ENCODE peak calls at places on chromosomes 6 and 20, in seven cellular contexts. J is cardiac fibroblast; X is CD8-positive, alpha-beta T cell; B is PC-3; I is dorsolateral prefrontal cortex; V is lower lobe of right lung; A is astrocyte of the spinal cord. M is an unnamed sample.
A peak's percentile ranks its signal among the peaks of the same experiment; 100 is the strongest.

GRCh38 chr6:121890307-121890910 is 455.0 kb downstream of the GJA1 start:
- DNase-seq in J (no peak), X (no peak), B (no peak), I (no peak), V (no peak), A (no peak), M (no peak)

GRCh38 chr20:44032583-44033138 is 118.0 kb downstream of the TOX2 start:
- DNase-seq in J (no peak), X (no peak), B (no peak), I (no peak), V (no peak), A (no peak), M (no peak)

GRCh38 chr20:64119681-64120341 is 12.4 kb upstream of the NPBWR2 start:
- DNase-seq in J (no peak), X (no peak), B (no peak), I (peak; percentile 22), V (peak; percentile 37), A (no peak), M (peak; percentile 3)

GRCh38 chr20:38805502-38805957 is at the start of gene PPP1R16B:
- DNase-seq in J (no peak), X (peak; percentile 76), B (no peak), I (peak; percentile 77), V (peak; percentile 59), A (no peak), M (no peak)

GRCh38 chr6:108592371-108593337 is 31.9 kb downstream of the FOXO3 start:
- DNase-seq in J (peak; percentile 55), X (peak; percentile 38), B (no peak), I (no peak), V (no peak), A (peak; percentile 87), M (peak; percentile 94)

GRCh38 chr6:11307226-11307625 is 74.8 kb upstream of the NEDD9 start:
- DNase-seq in J (no peak), X (no peak), B (no peak), I (no peak), V (no peak), A (no peak), M (no peak)

GRCh38 chr20:24790746-24791283 is 158.3 kb upstream of the CST7 start:
- DNase-seq in J (no peak), X (no peak), B (no peak), I (no peak), V (peak; percentile 18), A (no peak), M (no peak)

GRCh38 chr20:38620501-38620900 is 18.9 kb downstream of the ARHGAP40 start:
- DNase-seq in J (no peak), X (no peak), B (no peak), I (no peak), V (no peak), A (no peak), M (no peak)

GRCh38 chr20:61982951-61983315 is 82.7 kb downstream of the TAF4 start:
- DNase-seq in J (no peak), X (no peak), B (no peak), I (no peak), V (no peak), A (no peak), M (no peak)

GRCh38 chr6:25942561-25943147 is 12.2 kb upstream of the SLC17A2 start:
- DNase-seq in J (peak; percentile 73), X (no peak), B (peak; percentile 68), I (no peak), V (no peak), A (peak; percentile 39), M (peak; percentile 75)

GRCh38 chr6:170259301-170259700 is 31.6 kb downstream of the DLL1 start:
- DNase-seq in J (no peak), X (no peak), B (no peak), I (no peak), V (no peak), A (no peak), M (no peak)

GRCh38 chr20:17697171-17697570 is 2.6 kb upstream of the BANF2 start:
- DNase-seq in J (no peak), X (no peak), B (no peak), I (no peak), V (no peak), A (no peak), M (no peak)

GRCh38 chr6:147709396-147710272 is 201.1 kb downstream of the SAMD5 start:
- DNase-seq in J (no peak), X (no peak), B (no peak), I (no peak), V (no peak), A (no peak), M (no peak)

GRCh38 chr6:170208171-170208601 is 82.7 kb downstream of the DLL1 start:
- DNase-seq in J (no peak), X (no peak), B (no peak), I (peak; percentile 21), V (no peak), A (no peak), M (no peak)

GRCh38 chr6:83767033-83767432 is 58.1 kb upstream of the SNAP91 start:
- DNase-seq in J (no peak), X (no peak), B (no peak), I (no peak), V (no peak), A (no peak), M (no peak)

GRCh38 chr6:57221191-57221935 is 744 bp downstream of the RAB23 start:
- DNase-seq in J (peak; percentile 67), X (peak; percentile 4), B (peak; percentile 63), I (peak; percentile 37), V (peak; percentile 57), A (peak; percentile 73), M (peak; percentile 63)

GRCh38 chr20:10093087-10093591 is 58.4 kb downstream of the ANKEF1 start:
- DNase-seq in J (peak; percentile 33), X (no peak), B (peak; percentile 90), I (peak; percentile 81), V (no peak), A (peak; percentile 84), M (peak; percentile 74)

GRCh38 chr20:10922941-10923340 is 249.1 kb upstream of the JAG1 start:
- DNase-seq in J (peak; percentile 87), X (no peak), B (peak; percentile 97), I (no peak), V (no peak), A (peak; percentile 92), M (peak; percentile 91)

GRCh38 chr6:55069132-55069781 is 105.1 kb upstream of the HCRTR2 start:
- DNase-seq in J (peak; percentile 66), X (no peak), B (peak; percentile 83), I (no peak), V (no peak), A (peak; percentile 52), M (peak; percentile 57)

GRCh38 chr6:112980676-112981075 is 633.5 kb downstream of the RFPL4B start:
- DNase-seq in J (no peak), X (no peak), B (no peak), I (no peak), V (no peak), A (no peak), M (no peak)

GRCh38 chr6:143348531-143348930 is 102.0 kb downstream of the ADAT2 start:
- DNase-seq in J (no peak), X (no peak), B (no peak), I (no peak), V (no peak), A (no peak), M (no peak)

GRCh38 chr6:43489277-43490072 is 12.1 kb downstream of the TJAP1 start:
- DNase-seq in J (no peak), X (no peak), B (no peak), I (peak; percentile 97), V (no peak), A (no peak), M (no peak)

GRCh38 chr6:14270925-14271791 is 153.6 kb downstream of the CD83 start:
- DNase-seq in J (peak; percentile 83), X (peak; percentile 19), B (peak; percentile 99), I (no peak), V (peak; percentile 45), A (peak; percentile 87), M (peak; percentile 84)

GRCh38 chr6:122008105-122009100 is 391.0 kb upstream of the HSF2 start:
- DNase-seq in J (peak; percentile 54), X (no peak), B (no peak), I (no peak), V (no peak), A (peak; percentile 80), M (no peak)

GRCh38 chr6:128491643-128492206 is 28.7 kb downstream of the PTPRK start:
- DNase-seq in J (peak; percentile 91), X (no peak), B (peak; percentile 37), I (no peak), V (no peak), A (peak; percentile 78), M (peak; percentile 92)
- H3K4me3 ChIP-seq in J (peak overlapping the region; percentile 42), X (no peak overlapping the region), B (peak overlapping the region; percentile 64), I (peak overlapping the region; percentile 66), V (peak overlapping the region; percentile 37), A (peak overlapping the region; percentile 44), M (peak overlapping the region; percentile 46)

DNA sequence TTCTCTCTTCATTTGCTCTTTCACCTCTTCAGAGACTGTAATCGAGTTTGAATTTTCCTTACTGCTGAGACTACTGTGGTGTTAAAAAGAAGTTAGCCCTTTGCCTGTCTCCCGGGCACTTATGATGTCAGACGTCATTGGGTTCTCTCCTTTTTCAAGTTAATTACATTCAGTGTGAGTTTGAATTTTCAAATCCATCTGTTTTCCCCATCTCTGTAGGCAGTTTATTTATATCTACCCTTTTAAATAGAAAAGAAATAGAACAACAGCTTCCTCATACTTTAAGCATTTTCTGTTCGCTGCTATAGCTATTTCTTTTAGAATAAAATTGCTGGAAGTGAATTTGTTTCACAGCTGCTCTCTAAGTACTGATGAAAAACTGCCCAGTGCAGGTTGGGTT is 81.4 kb downstream of the MCHR2 start:
- DNase-seq in J (no peak), X (no peak), B (no peak), I (no peak), V (no peak), A (no peak), M (no peak)
- TF ChIP-seq CTCF in J (no peak), X (no peak), B (no peak), I (no peak), V (no peak), A (no peak), M (no peak)

GRCh38 chr6:124524821-124525220 is 437.4 kb upstream of the RNF217 start:
- DNase-seq in J (no peak), X (no peak), B (no peak), I (no peak), V (no peak), A (no peak), M (no peak)
- H3K4me3 ChIP-seq in J (no peak overlapping the region), X (no peak overlapping the region), B (no peak overlapping the region), I (no peak overlapping the region), V (no peak overlapping the region), A (no peak overlapping the region), M (no peak overlapping the region)

DNA sequence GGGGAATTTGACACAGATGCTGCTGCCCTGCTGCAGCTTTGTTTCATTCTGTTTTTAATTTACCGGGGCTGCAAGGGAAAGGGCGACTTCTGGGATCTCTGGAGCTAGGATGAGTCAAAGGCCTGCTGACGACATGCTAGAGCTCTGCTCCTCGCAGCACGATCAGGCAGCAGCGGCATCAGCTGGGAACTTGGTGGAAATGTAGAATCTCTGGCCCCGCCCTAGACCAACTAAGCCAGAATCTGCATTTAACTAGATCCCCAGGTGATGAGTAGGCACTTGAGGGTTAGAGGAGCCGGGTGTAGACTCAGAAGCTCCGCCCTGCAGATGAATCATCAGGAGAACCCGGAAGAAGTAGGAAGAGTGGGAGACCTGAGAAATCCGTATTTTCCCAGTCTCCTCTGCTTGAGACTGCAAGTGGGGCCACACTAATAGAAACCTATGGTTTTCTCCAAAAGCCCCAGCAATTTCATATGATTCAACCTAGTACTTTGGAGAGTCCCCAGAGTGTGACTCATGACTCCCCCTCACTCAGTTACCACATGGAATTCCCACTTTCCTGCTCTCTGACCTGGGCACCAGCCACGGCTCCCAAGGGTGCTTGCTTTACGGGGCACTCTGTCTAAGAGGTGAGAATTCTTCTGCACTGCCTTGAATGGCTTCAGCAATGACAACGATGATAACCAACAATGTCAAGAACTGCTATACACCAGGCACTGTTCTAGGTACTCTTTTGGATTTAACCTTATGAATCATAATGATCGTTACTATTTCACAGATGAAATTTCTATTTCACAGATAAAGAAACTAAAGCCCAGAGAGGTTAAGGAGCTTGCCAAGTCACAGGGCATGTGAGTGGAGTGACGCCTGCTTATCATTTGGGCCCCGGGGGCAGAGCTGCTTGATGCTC is 18.1 kb downstream of the TUBB2B start:
- DNase-seq in J (peak; percentile 93), X (no peak), B (peak; percentile 99), I (peak; percentile 57), V (no peak), A (peak; percentile 96), M (peak; percentile 98)
- TF ChIP-seq CTCF in J (peak; percentile 22), X (no peak), B (peak; percentile 52), I (no peak), V (no peak), A (peak; percentile 32), M (peak; percentile 22)